ENCODE peak calls at places on chromosomes 6 and 20, in six cellular contexts. E, V, X, T, P and R are unnamed samples.

GRCh38 chr6:88641178-88641903 is 322.1 kb downstream of the RNGTT start:
- DNase-seq in X (no peak), E (peak), T (no peak), P (no peak), V (peak), R (no peak)

GRCh38 chr6:32664827-32665362 is 1.6 kb downstream of the HLA-DQB1 start:
- DNase-seq in V (no peak), T (no peak), P (no peak), E (no peak), X (peak), R (no peak)

GRCh38 chr20:63235399-63235983 is at the start of gene BIRC7:
- DNase-seq in E (no peak), V (no peak), T (peak), X (no peak), P (no peak), R (no peak)

GRCh38 chr6:79079425-79080130 is 1.5 kb upstream of the PHIP start:
- DNase-seq in P (no peak), E (peak), V (no peak), X (peak), T (no peak), R (peak)

GRCh38 chr6:160733045-160733646 is 31.1 kb downstream of the PLG start:
- DNase-seq in V (no peak), X (peak), T (peak), E (peak), P (peak), R (no peak)

GRCh38 chr20:41214202-41214601 is 76.9 kb downstream of the PLCG1 start:
- DNase-seq in X (no peak), E (no peak), V (no peak), P (no peak), T (no peak), R (no peak)

GRCh38 chr6:56766139-56766805 is 123.6 kb upstream of the DST start:
- DNase-seq in P (no peak), E (no peak), X (no peak), T (no peak), V (no peak), R (no peak)

GRCh38 chr6:36301781-36302180 is 31.9 kb downstream of the PNPLA1 start:
- DNase-seq in P (no peak), T (no peak), E (no peak), X (no peak), V (no peak), R (peak)

GRCh38 chr6:170128346-170128745 is 162.5 kb downstream of the DLL1 start:
- DNase-seq in E (no peak), V (no peak), X (no peak), P (no peak), T (no peak), R (no peak)

GRCh38 chr20:16362642-16363041 is 210.6 kb downstream of the KIF16B start:
- DNase-seq in E (no peak), X (no peak), P (no peak), V (no peak), T (no peak), R (no peak)

GRCh38 chr6:124076336-124077048 is 272.8 kb downstream of the NKAIN2 start:
- DNase-seq in X (no peak), V (no peak), E (no peak), T (no peak), P (no peak), R (no peak)

GRCh38 chr6:38080889-38081288 is 261.4 kb downstream of the ZFAND3 start:
- DNase-seq in P (no peak), T (no peak), X (no peak), E (peak), V (no peak), R (peak)

GRCh38 chr6:34563513-34563870 is 7.4 kb upstream of the SPDEF start:
- DNase-seq in X (no peak), V (no peak), E (no peak), T (no peak), P (no peak), R (no peak)

GRCh38 chr20:7124120-7124519 is 356.6 kb downstream of the BMP2 start:
- DNase-seq in T (no peak), X (no peak), V (no peak), E (no peak), P (no peak), R (no peak)

GRCh38 chr20:49445176-49445575 is 37.3 kb downstream of the KCNB1 start:
- DNase-seq in V (no peak), X (no peak), T (no peak), P (no peak), E (no peak), R (peak)

GRCh38 chr20:64203037-64203777 is 39.0 kb downstream of the MYT1 start:
- DNase-seq in P (peak), T (no peak), E (no peak), V (no peak), X (peak), R (no peak)

GRCh38 chr6:128358111-128358780 is 162.2 kb downstream of the PTPRK start:
- DNase-seq in X (no peak), P (no peak), T (no peak), E (no peak), V (no peak), R (no peak)

GRCh38 chr6:15496345-15497131 is 166.3 kb downstream of the DTNBP1 start:
- DNase-seq in T (no peak), P (no peak), V (no peak), E (no peak), X (no peak), R (no peak)

GRCh38 chr6:146664871-146665270 is 66.1 kb downstream of the ADGB start:
- DNase-seq in P (no peak), T (no peak), V (no peak), E (peak), X (no peak), R (no peak)

GRCh38 chr6:12886961-12887775 is 170.6 kb downstream of the PHACTR1 start:
- DNase-seq in T (no peak), E (no peak), P (no peak), V (no peak), X (peak), R (no peak)

GRCh38 chr20:34995192-34995591 is 39.5 kb downstream of the MYH7B start:
- DNase-seq in P (no peak), T (no peak), V (no peak), X (no peak), E (no peak), R (no peak)

GRCh38 chr6:167824591-167825041 is 2.1 kb upstream of the AFDN start:
- DNase-seq in X (no peak), P (no peak), E (no peak), V (no peak), T (peak), R (no peak)

DNA sequence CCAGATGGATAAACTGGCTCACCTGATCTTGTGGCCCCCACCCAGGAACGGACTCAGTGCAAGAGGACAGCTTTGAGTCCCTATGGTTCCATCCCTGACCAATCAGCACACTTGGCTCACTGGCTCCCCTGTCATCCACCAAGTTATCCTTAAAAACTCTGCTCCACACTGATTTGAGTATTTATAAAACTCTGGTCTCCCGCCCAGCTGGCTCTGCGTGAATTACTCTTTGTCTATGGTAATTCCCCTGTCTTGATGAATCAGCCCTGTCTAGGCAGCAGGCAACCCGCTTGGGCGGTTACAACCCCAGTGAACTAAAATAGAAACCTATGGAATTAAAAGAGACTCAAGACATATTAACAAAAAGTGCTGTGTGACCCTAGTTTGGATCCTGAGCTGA is 38.1 kb upstream of the CD83 start:
- DNase-seq in P (no peak), E (no peak), V (no peak), X (no peak), T (no peak), R (no peak)
- H3K27ac ChIP-seq in P (no peak), E (no peak), V (no peak), X (no peak), T (no peak), R (no peak)

GRCh38 chr20:14765370-14765701 is 427.9 kb upstream of the FLRT3 start:
- DNase-seq in V (no peak), E (no peak), T (no peak), X (no peak), P (no peak), R (no peak)
- H2AFZ ChIP-seq in V (no peak), E (no peak), T (no peak), X (no peak), P (no peak), R (no peak)

GRCh38 chr6:140051521-140052455 is 677.3 kb upstream of the CITED2 start:
- DNase-seq in P (no peak), E (peak), X (no peak), V (no peak), T (no peak), R (peak)
- H3K9ac ChIP-seq in P (no peak), E (no peak), X (no peak), V (no peak), T (no peak), R (no peak)

GRCh38 chr6:83071707-83072106 is 4.2 kb downstream of the DOP1A start:
- DNase-seq in E (no peak), T (no peak), V (no peak), X (no peak), P (no peak), R (no peak)
- H3K27ac ChIP-seq in E (no peak), T (no peak), V (no peak), X (no peak), P (no peak), R (no peak)

GRCh38 chr20:57435498-57436222 is 44.5 kb downstream of the RBM38 start:
- DNase-seq in P (no peak), X (peak), V (no peak), T (peak), E (no peak), R (no peak)

GRCh38 chr20:57432874-57433491 is 41.8 kb downstream of the RBM38 start:
- DNase-seq in P (no peak), T (peak), X (no peak), E (no peak), V (peak), R (no peak)

GRCh38 chr20:57435105-57435497 is 43.9 kb downstream of the RBM38 start:
- DNase-seq in X (no peak), T (no peak), P (no peak), V (no peak), E (no peak), R (no peak)

GRCh38 chr20:57433658-57434389 is 42.6 kb downstream of the RBM38 start:
- DNase-seq in X (no peak), V (no peak), P (no peak), E (no peak), T (no peak), R (no peak)

DNA sequence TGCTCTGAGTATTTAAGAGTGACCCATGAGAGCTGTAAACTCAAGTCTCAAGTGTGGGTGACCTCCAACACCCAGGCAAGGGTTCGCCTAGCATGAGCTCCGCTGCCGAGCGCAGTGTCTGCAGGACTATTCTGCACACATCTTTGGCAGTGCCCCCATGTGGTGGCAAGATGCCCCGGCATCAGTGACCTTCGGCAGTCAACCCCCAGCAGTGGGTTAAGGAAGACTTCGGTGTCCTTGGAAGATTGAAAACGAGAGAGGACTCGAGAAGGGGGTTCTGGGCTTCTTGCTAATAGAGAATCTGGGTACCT is 43.1 kb downstream of the RBM38 start:
- DNase-seq in T (no peak), V (no peak), P (no peak), E (no peak), X (peak), R (no peak)
- H2AFZ ChIP-seq in T (peak), V (no peak), P (no peak), E (no peak), X (no peak), R (no peak)